ENCODE peak calls at places on chromosomes 11 and 22, in eight cellular contexts. N is body of pancreas; W is CD8-positive, alpha-beta T cell; P is Peyer's patch; L is GM23338; U is fibroblast of lung; A is neuronal stem cell; M is PC-9. R is an unnamed sample.

GRCh38 chr11:17571431-17572358 is 24.6 kb downstream of the OTOG start:
- DNase-seq in N (no peak), W (no peak), P (no peak), L (no peak), U (no peak), A (no peak), M (no peak), R (no peak)

GRCh38 chr11:72254299-72254993 is 10.5 kb upstream of the PHOX2A start:
- DNase-seq in N (no peak), W (no peak), P (no peak), L (no peak), U (no peak), A (no peak), M (no peak), R (no peak)

GRCh38 chr11:47394322-47395224 is 13.8 kb upstream of the SLC39A13 start:
- DNase-seq in N (no peak), W (peak; percentile 68), P (peak; percentile 47), L (no peak), U (no peak), A (no peak), M (no peak), R (no peak)

GRCh38 chr11:112219476-112220232 is 6.6 kb upstream of the PTS start:
- DNase-seq in N (peak; percentile 56), W (peak; percentile 31), P (no peak), L (peak; percentile 74), U (peak; percentile 86), A (peak; percentile 67), M (peak; percentile 25), R (no peak)

GRCh38 chr11:16788141-16789060 is 50.0 kb downstream of the C11orf58 start:
- DNase-seq in N (peak; percentile 68), W (peak; percentile 53), P (peak; percentile 80), L (peak; percentile 83), U (peak; percentile 88), A (peak; percentile 74), M (peak; percentile 64), R (peak; percentile 54)

GRCh38 chr11:126522152-126522551 is 166.7 kb downstream of the ST3GAL4 start:
- DNase-seq in N (no peak), W (no peak), P (no peak), L (no peak), U (no peak), A (no peak), M (no peak), R (no peak)

GRCh38 chr11:36452231-36452630 is 57.8 kb downstream of the TRAF6 start:
- DNase-seq in N (no peak), W (peak; percentile 23), P (no peak), L (no peak), U (peak; percentile 76), A (no peak), M (no peak), R (peak; percentile 86)

GRCh38 chr22:38218661-38219331 is 17.0 kb downstream of the MAFF start:
- DNase-seq in N (peak; percentile 92), W (no peak), P (peak; percentile 83), L (peak; percentile 91), U (peak; percentile 83), A (no peak), M (peak; percentile 94), R (peak; percentile 95)

GRCh38 chr11:85844439-85845051 is 10.6 kb upstream of the CCDC83 start:
- DNase-seq in N (peak; percentile 37), W (no peak), P (no peak), L (no peak), U (no peak), A (no peak), M (peak; percentile 68), R (peak; percentile 49)

GRCh38 chr11:43649921-43650320 is 30.6 kb upstream of the HSD17B12 start:
- DNase-seq in N (no peak), W (no peak), P (no peak), L (no peak), U (no peak), A (no peak), M (no peak), R (no peak)

GRCh38 chr11:57116654-57117053 is 65.1 kb upstream of the LRRC55 start:
- DNase-seq in N (peak; percentile 32), W (no peak), P (no peak), L (peak; percentile 74), U (peak; percentile 60), A (no peak), M (peak; percentile 34), R (peak; percentile 28)

GRCh38 chr11:61959026-61959608 is 8.3 kb downstream of the FTH1 start:
- DNase-seq in N (no peak), W (no peak), P (peak; percentile 45), L (peak; percentile 20), U (no peak), A (no peak), M (peak; percentile 49), R (no peak)

GRCh38 chr11:70953720-70954119 is 298.7 kb downstream of the SHANK2 start:
- DNase-seq in N (no peak), W (no peak), P (no peak), L (no peak), U (no peak), A (no peak), M (no peak), R (no peak)

GRCh38 chr11:68764746-68765145 is 13.4 kb upstream of the TESMIN start:
- DNase-seq in N (no peak), W (no peak), P (no peak), L (no peak), U (no peak), A (no peak), M (no peak), R (no peak)

GRCh38 chr11:10307411-10308207 is 2.7 kb downstream of the ADM start:
- DNase-seq in N (peak; percentile 83), W (peak; percentile 79), P (peak; percentile 89), L (peak; percentile 88), U (peak; percentile 92), A (peak; percentile 79), M (peak; percentile 83), R (peak; percentile 96)

DNA sequence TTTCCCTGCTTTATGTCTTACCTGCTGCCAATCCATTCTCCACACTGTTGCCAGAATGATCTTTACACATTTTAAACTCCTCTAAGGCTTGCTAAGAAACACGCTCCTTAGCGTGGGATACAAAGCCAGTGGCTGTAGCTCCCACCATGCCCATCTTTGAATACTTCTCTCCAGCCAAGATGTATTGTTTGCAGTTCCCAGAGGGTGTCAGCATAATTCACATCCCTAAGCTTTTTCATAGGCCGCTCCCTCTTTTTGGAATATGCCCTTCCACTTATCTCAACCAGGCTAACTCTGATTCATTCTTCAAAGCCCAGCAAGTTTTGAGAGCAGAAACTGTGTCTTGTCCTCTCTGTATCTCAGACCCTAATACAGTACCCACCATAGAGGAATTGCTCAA is 8.1 kb upstream of the UPK2 start:
- DNase-seq in N (no peak), W (no peak), P (no peak), L (no peak), U (no peak), A (no peak), M (no peak), R (no peak)
- H3K27me3 ChIP-seq in N (no peaks in the 10 kb centered on the region), W (no peaks in the 10 kb centered on the region), P (no peaks in the 10 kb centered on the region), L (no peaks in the 10 kb centered on the region), U (peaks cover 11% of the 10 kb centered on the region), A (no peaks in the 10 kb centered on the region), M (no peaks in the 10 kb centered on the region), R (no peaks in the 10 kb centered on the region)

GRCh38 chr11:2864890-2865289 is 20.7 kb downstream of the CDKN1C start:
- DNase-seq in N (no peak), W (no peak), P (no peak), L (no peak), U (peak; percentile 38), A (no peak), M (no peak), R (no peak)

GRCh38 chr11:2866178-2866577 is 19.4 kb downstream of the CDKN1C start:
- DNase-seq in N (no peak), W (no peak), P (no peak), L (no peak), U (no peak), A (no peak), M (no peak), R (no peak)

GRCh38 chr11:2868604-2869526 is 16.7 kb downstream of the CDKN1C start:
- DNase-seq in N (no peak), W (no peak), P (no peak), L (peak; percentile 32), U (no peak), A (no peak), M (no peak), R (no peak)

GRCh38 chr11:2867722-2868548 is 17.6 kb downstream of the CDKN1C start:
- DNase-seq in N (no peak), W (no peak), P (no peak), L (no peak), U (no peak), A (no peak), M (no peak), R (no peak)

DNA sequence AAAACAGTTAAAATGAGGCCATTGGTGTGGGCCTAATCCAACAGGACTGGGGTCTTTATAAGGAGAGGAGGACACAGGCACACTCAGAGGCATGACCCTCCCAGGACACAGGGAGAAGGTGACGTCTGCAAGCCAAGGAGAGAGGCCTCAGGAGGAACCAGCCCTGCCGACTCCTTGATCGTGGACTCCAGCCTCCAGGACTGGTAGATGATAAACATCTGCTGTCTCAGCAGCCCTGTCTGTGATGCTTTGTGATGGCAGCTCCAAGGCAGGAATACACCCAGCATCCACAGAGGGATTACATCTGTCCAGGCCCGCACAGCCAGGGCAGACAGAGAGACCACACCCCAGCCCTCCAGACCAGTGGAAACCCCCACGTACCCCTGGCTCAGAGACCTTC is 18.4 kb downstream of the CDKN1C start:
- DNase-seq in N (no peak), W (no peak), P (no peak), L (no peak), U (no peak), A (no peak), M (no peak), R (no peak)
- H3K27me3 ChIP-seq in N (no peaks in the 10 kb centered on the region), W (peaks cover 8% of the 10 kb centered on the region), P (no peaks in the 10 kb centered on the region), L (peaks cover 91% of the 10 kb centered on the region), U (peaks cover 20% of the 10 kb centered on the region), A (peaks cover 33% of the 10 kb centered on the region), M (no peaks in the 10 kb centered on the region), R (no peaks in the 10 kb centered on the region)

DNA sequence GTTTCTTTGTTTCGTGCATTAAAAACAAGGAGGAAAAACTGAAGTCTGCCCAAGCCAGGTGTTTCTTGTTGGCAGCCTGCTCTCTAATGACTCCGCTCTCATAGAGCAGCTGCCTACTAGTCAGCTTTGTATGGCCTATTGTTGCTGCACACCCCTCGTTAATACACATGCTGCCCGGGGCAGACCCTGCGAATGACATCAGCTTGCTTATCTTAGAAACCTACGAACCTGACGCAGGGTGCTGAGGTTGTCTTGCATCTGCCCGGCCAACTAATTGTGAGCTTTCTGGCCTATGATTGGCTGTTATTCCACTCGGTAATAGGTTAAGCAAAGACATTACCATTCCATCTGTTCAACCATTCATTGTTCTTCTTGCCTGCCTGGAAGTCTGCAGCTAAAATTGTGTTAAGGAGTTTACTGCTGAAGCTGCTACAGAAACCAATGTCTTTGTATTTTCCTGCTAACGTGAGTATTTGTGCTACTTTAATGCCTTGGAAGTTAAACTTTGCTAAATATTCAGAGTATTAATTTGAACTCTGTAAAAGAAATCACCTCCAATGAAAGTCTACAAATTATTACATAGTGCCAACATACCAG is 37.5 kb downstream of the ZC3H12C start:
- DNase-seq in N (no peak), W (no peak), P (no peak), L (peak; percentile 44), U (peak; percentile 71), A (peak; percentile 86), M (no peak), R (no peak)
- H3K27me3 ChIP-seq in N (no peaks in the 10 kb centered on the region), W (no peaks in the 10 kb centered on the region), P (no peaks in the 10 kb centered on the region), L (no peaks in the 10 kb centered on the region), U (no peaks in the 10 kb centered on the region), A (no peaks in the 10 kb centered on the region), M (no peaks in the 10 kb centered on the region), R (no peaks in the 10 kb centered on the region)

DNA sequence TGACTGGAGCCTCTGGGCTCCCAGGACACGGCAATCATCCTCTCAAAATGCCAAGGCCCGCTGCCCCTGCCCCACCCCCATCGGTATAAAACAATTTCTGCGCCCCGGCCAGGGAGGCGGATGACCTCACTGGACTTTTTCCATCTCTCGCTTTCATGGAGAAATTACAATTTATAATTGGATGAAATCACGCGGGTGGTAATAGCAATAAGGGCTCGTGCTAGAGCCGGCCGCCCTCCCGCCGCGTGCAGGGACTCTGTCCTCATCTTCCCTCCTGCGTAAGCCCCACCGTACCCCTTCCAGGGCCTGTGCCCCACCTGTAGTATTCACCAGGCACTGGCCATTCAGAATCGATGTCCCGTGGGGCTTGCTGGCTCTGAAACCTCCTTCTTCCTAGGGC is 64.5 kb downstream of the MACROD1 start:
- DNase-seq in N (no peak), W (no peak), P (no peak), L (no peak), U (no peak), A (no peak), M (no peak), R (no peak)
- H3K27me3 ChIP-seq in N (no peaks in the 10 kb centered on the region), W (no peaks in the 10 kb centered on the region), P (no peaks in the 10 kb centered on the region), L (peaks cover 31% of the 10 kb centered on the region), U (no peaks in the 10 kb centered on the region), A (no peaks in the 10 kb centered on the region), M (no peaks in the 10 kb centered on the region), R (no peaks in the 10 kb centered on the region)